ENCODE peak calls at places on chromosome 9, in seven cellular contexts. One of them, this sample, is unnamed.

GRCh38 chr9:16879416-16879815 is 8.9 kb upstream of the BNC2 start:
- DNase-seq in activated CD8-positive, alpha-beta T cell treated with anti-CD3 and anti-CD28 coated beads for 36 hours: no peak
- DNase-seq in A549: no peak
- DNase-seq in fibroblast of the aortic adventitia: no peak
- DNase-seq in IMR-90: peak; percentile 42
- DNase-seq in cardiac fibroblast: peak; percentile 30
- DNase-seq in CD8-positive, alpha-beta T cell: no peak
- DNase-seq in this sample: no peak

GRCh38 chr9:4717815-4718214 is 23.2 kb downstream of the AK3 start:
- DNase-seq in activated CD8-positive, alpha-beta T cell treated with anti-CD3 and anti-CD28 coated beads for 36 hours: no peak
- DNase-seq in A549: no peak
- DNase-seq in fibroblast of the aortic adventitia: no peak
- DNase-seq in IMR-90: no peak
- DNase-seq in cardiac fibroblast: no peak
- DNase-seq in CD8-positive, alpha-beta T cell: no peak
- DNase-seq in this sample: no peak

GRCh38 chr9:71663931-71664459 is 104.3 kb downstream of the CEMIP2 start:
- DNase-seq in activated CD8-positive, alpha-beta T cell treated with anti-CD3 and anti-CD28 coated beads for 36 hours: no peak
- DNase-seq in A549: no peak
- DNase-seq in fibroblast of the aortic adventitia: no peak
- DNase-seq in IMR-90: no peak
- DNase-seq in cardiac fibroblast: peak; percentile 19
- DNase-seq in CD8-positive, alpha-beta T cell: no peak
- DNase-seq in this sample: no peak

GRCh38 chr9:100092066-100092465 is 6.7 kb downstream of the ERP44 start:
- DNase-seq in activated CD8-positive, alpha-beta T cell treated with anti-CD3 and anti-CD28 coated beads for 36 hours: no peak
- DNase-seq in A549: no peak
- DNase-seq in fibroblast of the aortic adventitia: no peak
- DNase-seq in IMR-90: no peak
- DNase-seq in cardiac fibroblast: no peak
- DNase-seq in CD8-positive, alpha-beta T cell: no peak
- DNase-seq in this sample: no peak

GRCh38 chr9:93709600-93710369 is 133.4 kb downstream of the PHF2 start:
- DNase-seq in activated CD8-positive, alpha-beta T cell treated with anti-CD3 and anti-CD28 coated beads for 36 hours: no peak
- DNase-seq in A549: no peak
- DNase-seq in fibroblast of the aortic adventitia: no peak
- DNase-seq in IMR-90: no peak
- DNase-seq in cardiac fibroblast: peak; percentile 2
- DNase-seq in CD8-positive, alpha-beta T cell: no peak
- DNase-seq in this sample: no peak

GRCh38 chr9:109117856-109118801 is 1.6 kb downstream of the TMEM245 start:
- DNase-seq in activated CD8-positive, alpha-beta T cell treated with anti-CD3 and anti-CD28 coated beads for 36 hours: peak; percentile 81
- DNase-seq in A549: peak; percentile 72
- DNase-seq in fibroblast of the aortic adventitia: peak; percentile 89
- DNase-seq in IMR-90: peak; percentile 89
- DNase-seq in cardiac fibroblast: peak; percentile 93
- DNase-seq in CD8-positive, alpha-beta T cell: peak; percentile 22
- DNase-seq in this sample: no peak

GRCh38 chr9:125255781-125256391 is 5.7 kb upstream of the GAPVD1 start:
- DNase-seq in activated CD8-positive, alpha-beta T cell treated with anti-CD3 and anti-CD28 coated beads for 36 hours: peak; percentile 37
- DNase-seq in A549: peak; percentile 39
- DNase-seq in fibroblast of the aortic adventitia: no peak
- DNase-seq in IMR-90: no peak
- DNase-seq in cardiac fibroblast: peak; percentile 36
- DNase-seq in CD8-positive, alpha-beta T cell: no peak
- DNase-seq in this sample: peak; percentile 47

GRCh38 chr9:21709464-21710058 is 92.9 kb upstream of the MTAP start:
- DNase-seq in activated CD8-positive, alpha-beta T cell treated with anti-CD3 and anti-CD28 coated beads for 36 hours: peak; percentile 88
- DNase-seq in A549: peak; percentile 74
- DNase-seq in fibroblast of the aortic adventitia: peak; percentile 78
- DNase-seq in IMR-90: peak; percentile 53
- DNase-seq in cardiac fibroblast: peak; percentile 80
- DNase-seq in CD8-positive, alpha-beta T cell: peak; percentile 47
- DNase-seq in this sample: peak; percentile 20

GRCh38 chr9:135023389-135023788 is 64.1 kb upstream of the OLFM1 start:
- DNase-seq in activated CD8-positive, alpha-beta T cell treated with anti-CD3 and anti-CD28 coated beads for 36 hours: no peak
- DNase-seq in A549: no peak
- DNase-seq in fibroblast of the aortic adventitia: no peak
- DNase-seq in IMR-90: no peak
- DNase-seq in cardiac fibroblast: no peak
- DNase-seq in CD8-positive, alpha-beta T cell: no peak
- DNase-seq in this sample: no peak

GRCh38 chr9:21933865-21934264 is 60.3 kb downstream of the CDKN2A start:
- DNase-seq in activated CD8-positive, alpha-beta T cell treated with anti-CD3 and anti-CD28 coated beads for 36 hours: no peak
- DNase-seq in A549: no peak
- DNase-seq in fibroblast of the aortic adventitia: peak; percentile 20
- DNase-seq in IMR-90: peak; percentile 57
- DNase-seq in cardiac fibroblast: peak; percentile 73
- DNase-seq in CD8-positive, alpha-beta T cell: no peak
- DNase-seq in this sample: no peak

GRCh38 chr9:5437254-5438216 is at the start of gene PLGRKT:
- DNase-seq in activated CD8-positive, alpha-beta T cell treated with anti-CD3 and anti-CD28 coated beads for 36 hours: peak; percentile 95
- DNase-seq in A549: peak; percentile 94
- DNase-seq in fibroblast of the aortic adventitia: peak; percentile 89
- DNase-seq in IMR-90: peak; percentile 87
- DNase-seq in cardiac fibroblast: peak; percentile 93
- DNase-seq in CD8-positive, alpha-beta T cell: peak; percentile 86
- DNase-seq in this sample: peak; percentile 91

GRCh38 chr9:82037126-82037525 is 48.6 kb downstream of the SPATA31D1 start:
- DNase-seq in activated CD8-positive, alpha-beta T cell treated with anti-CD3 and anti-CD28 coated beads for 36 hours: no peak
- DNase-seq in A549: no peak
- DNase-seq in fibroblast of the aortic adventitia: no peak
- DNase-seq in IMR-90: no peak
- DNase-seq in cardiac fibroblast: no peak
- DNase-seq in CD8-positive, alpha-beta T cell: no peak
- DNase-seq in this sample: no peak

GRCh38 chr9:110814159-110814558 is 145.6 kb downstream of the MUSK start:
- DNase-seq in activated CD8-positive, alpha-beta T cell treated with anti-CD3 and anti-CD28 coated beads for 36 hours: no peak
- DNase-seq in A549: no peak
- DNase-seq in fibroblast of the aortic adventitia: peak; percentile 23
- DNase-seq in IMR-90: peak; percentile 25
- DNase-seq in cardiac fibroblast: no peak
- DNase-seq in CD8-positive, alpha-beta T cell: no peak
- DNase-seq in this sample: no peak

GRCh38 chr9:75892168-75892901 is 1.9 kb downstream of the PCSK5 start:
- DNase-seq in activated CD8-positive, alpha-beta T cell treated with anti-CD3 and anti-CD28 coated beads for 36 hours: peak; percentile 56
- DNase-seq in A549: peak; percentile 22
- DNase-seq in fibroblast of the aortic adventitia: peak; percentile 34
- DNase-seq in IMR-90: no peak
- DNase-seq in cardiac fibroblast: peak; percentile 17
- DNase-seq in CD8-positive, alpha-beta T cell: no peak
- DNase-seq in this sample: peak; percentile 17

GRCh38 chr9:18566125-18566524 is 92.2 kb downstream of the ADAMTSL1 start:
- DNase-seq in activated CD8-positive, alpha-beta T cell treated with anti-CD3 and anti-CD28 coated beads for 36 hours: no peak
- DNase-seq in A549: peak; percentile 30
- DNase-seq in fibroblast of the aortic adventitia: peak; percentile 83
- DNase-seq in IMR-90: peak; percentile 91
- DNase-seq in cardiac fibroblast: peak; percentile 86
- DNase-seq in CD8-positive, alpha-beta T cell: no peak
- DNase-seq in this sample: no peak

GRCh38 chr9:7592321-7593319 is 207.0 kb downstream of the DMAC1 start:
- DNase-seq in activated CD8-positive, alpha-beta T cell treated with anti-CD3 and anti-CD28 coated beads for 36 hours: no peak
- DNase-seq in A549: no peak
- DNase-seq in fibroblast of the aortic adventitia: no peak
- DNase-seq in IMR-90: no peak
- DNase-seq in cardiac fibroblast: no peak
- DNase-seq in CD8-positive, alpha-beta T cell: no peak
- DNase-seq in this sample: no peak
- TF ChIP-seq CTCF in activated CD8-positive, alpha-beta T cell treated with anti-CD3 and anti-CD28 coated beads for 36 hours: no peak
- TF ChIP-seq CTCF in A549: no peak
- TF ChIP-seq CTCF in fibroblast of the aortic adventitia: peak; percentile 13
- TF ChIP-seq CTCF in IMR-90: no peak
- TF ChIP-seq CTCF in cardiac fibroblast: no peak
- TF ChIP-seq CTCF in CD8-positive, alpha-beta T cell: no peak
- TF ChIP-seq CTCF in this sample: no peak

GRCh38 chr9:119773823-119774222 is 404.6 kb upstream of the BRINP1 start:
- DNase-seq in activated CD8-positive, alpha-beta T cell treated with anti-CD3 and anti-CD28 coated beads for 36 hours: no peak
- DNase-seq in A549: no peak
- DNase-seq in fibroblast of the aortic adventitia: no peak
- DNase-seq in IMR-90: no peak
- DNase-seq in cardiac fibroblast: no peak
- DNase-seq in CD8-positive, alpha-beta T cell: no peak
- DNase-seq in this sample: no peak
- TF ChIP-seq CTCF in activated CD8-positive, alpha-beta T cell treated with anti-CD3 and anti-CD28 coated beads for 36 hours: no peak
- TF ChIP-seq CTCF in A549: no peak
- TF ChIP-seq CTCF in fibroblast of the aortic adventitia: no peak
- TF ChIP-seq CTCF in IMR-90: no peak
- TF ChIP-seq CTCF in cardiac fibroblast: no peak
- TF ChIP-seq CTCF in CD8-positive, alpha-beta T cell: no peak
- TF ChIP-seq CTCF in this sample: no peak

GRCh38 chr9:114538241-114538640 is 33.0 kb upstream of the WHRN start:
- DNase-seq in activated CD8-positive, alpha-beta T cell treated with anti-CD3 and anti-CD28 coated beads for 36 hours: peak; percentile 48
- DNase-seq in A549: peak; percentile 70
- DNase-seq in fibroblast of the aortic adventitia: no peak
- DNase-seq in IMR-90: no peak
- DNase-seq in cardiac fibroblast: no peak
- DNase-seq in CD8-positive, alpha-beta T cell: peak; percentile 1
- DNase-seq in this sample: peak; percentile 26
- TF ChIP-seq CTCF in activated CD8-positive, alpha-beta T cell treated with anti-CD3 and anti-CD28 coated beads for 36 hours: no peak
- TF ChIP-seq CTCF in A549: peak; percentile 27
- TF ChIP-seq CTCF in fibroblast of the aortic adventitia: no peak
- TF ChIP-seq CTCF in IMR-90: no peak
- TF ChIP-seq CTCF in cardiac fibroblast: no peak
- TF ChIP-seq CTCF in CD8-positive, alpha-beta T cell: no peak
- TF ChIP-seq CTCF in this sample: peak; percentile 19

DNA sequence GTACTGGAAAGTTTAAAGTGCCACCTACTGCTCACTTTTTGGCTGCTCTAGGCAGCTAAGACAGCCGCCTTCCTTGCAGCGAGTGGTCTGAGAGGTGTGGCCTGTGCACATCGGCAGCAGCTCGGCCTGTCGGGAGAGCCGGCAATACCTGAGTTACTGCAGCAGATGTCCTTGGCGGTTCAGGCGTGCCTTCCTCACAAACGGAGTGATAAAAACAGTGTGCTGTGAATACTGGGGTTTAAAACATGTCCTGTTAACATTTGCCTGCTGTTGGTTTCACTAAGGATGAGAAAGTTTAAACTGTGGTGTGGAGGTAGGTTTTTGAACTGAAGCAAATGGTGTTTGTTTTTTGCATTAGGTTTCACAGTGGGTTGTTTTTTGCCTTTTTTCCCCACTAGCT is 12.9 kb downstream of the TRAF2 start:
- DNase-seq in activated CD8-positive, alpha-beta T cell treated with anti-CD3 and anti-CD28 coated beads for 36 hours: no peak
- DNase-seq in A549: peak; percentile 74
- DNase-seq in fibroblast of the aortic adventitia: no peak
- DNase-seq in IMR-90: no peak
- DNase-seq in cardiac fibroblast: no peak
- DNase-seq in CD8-positive, alpha-beta T cell: no peak
- DNase-seq in this sample: peak; percentile 81
- TF ChIP-seq CTCF in activated CD8-positive, alpha-beta T cell treated with anti-CD3 and anti-CD28 coated beads for 36 hours: no peak
- TF ChIP-seq CTCF in A549: no peak
- TF ChIP-seq CTCF in fibroblast of the aortic adventitia: no peak
- TF ChIP-seq CTCF in IMR-90: no peak
- TF ChIP-seq CTCF in cardiac fibroblast: no peak
- TF ChIP-seq CTCF in CD8-positive, alpha-beta T cell: no peak
- TF ChIP-seq CTCF in this sample: no peak

GRCh38 chr9:129823934-129824601 is at the start of gene TOR1A:
- DNase-seq in activated CD8-positive, alpha-beta T cell treated with anti-CD3 and anti-CD28 coated beads for 36 hours: peak; percentile 97
- DNase-seq in A549: peak; percentile 97
- DNase-seq in fibroblast of the aortic adventitia: peak; percentile 94
- DNase-seq in IMR-90: peak; percentile 92
- DNase-seq in cardiac fibroblast: peak; percentile 96
- DNase-seq in CD8-positive, alpha-beta T cell: peak; percentile 88
- DNase-seq in this sample: peak; percentile 96

GRCh38 chr9:129826344-129826743 is 2.4 kb upstream of the TOR1A start:
- DNase-seq in activated CD8-positive, alpha-beta T cell treated with anti-CD3 and anti-CD28 coated beads for 36 hours: no peak
- DNase-seq in A549: no peak
- DNase-seq in fibroblast of the aortic adventitia: no peak
- DNase-seq in IMR-90: no peak
- DNase-seq in cardiac fibroblast: no peak
- DNase-seq in CD8-positive, alpha-beta T cell: no peak
- DNase-seq in this sample: no peak

GRCh38 chr9:129828969-129829368 is 5.0 kb upstream of the TOR1A start:
- DNase-seq in activated CD8-positive, alpha-beta T cell treated with anti-CD3 and anti-CD28 coated beads for 36 hours: no peak
- DNase-seq in A549: no peak
- DNase-seq in fibroblast of the aortic adventitia: no peak
- DNase-seq in IMR-90: no peak
- DNase-seq in cardiac fibroblast: no peak
- DNase-seq in CD8-positive, alpha-beta T cell: no peak
- DNase-seq in this sample: no peak

GRCh38 chr9:129826759-129827158 is 2.8 kb upstream of the TOR1A start:
- DNase-seq in activated CD8-positive, alpha-beta T cell treated with anti-CD3 and anti-CD28 coated beads for 36 hours: no peak
- DNase-seq in A549: no peak
- DNase-seq in fibroblast of the aortic adventitia: no peak
- DNase-seq in IMR-90: no peak
- DNase-seq in cardiac fibroblast: no peak
- DNase-seq in CD8-positive, alpha-beta T cell: no peak
- DNase-seq in this sample: no peak

DNA sequence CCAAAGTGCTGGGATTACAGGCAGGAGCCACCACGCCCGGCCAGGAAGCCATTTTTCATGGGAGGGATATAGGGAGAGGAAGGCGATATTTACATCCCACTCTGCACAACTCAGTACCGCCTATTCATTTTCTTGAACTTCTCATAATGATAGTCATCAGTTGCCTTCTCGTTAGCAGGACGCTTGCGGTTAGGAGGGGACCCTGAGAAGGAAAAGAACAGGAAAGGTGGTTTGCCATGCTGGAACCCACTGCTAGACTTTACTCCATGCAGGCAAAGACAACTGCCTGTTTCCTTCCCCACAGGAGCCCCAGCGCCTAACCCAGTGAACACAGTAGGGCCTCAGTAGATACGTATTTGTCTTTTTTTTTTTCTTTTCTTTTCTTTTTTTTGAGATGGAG is 4.1 kb upstream of the TOR1A start:
- DNase-seq in activated CD8-positive, alpha-beta T cell treated with anti-CD3 and anti-CD28 coated beads for 36 hours: no peak
- DNase-seq in A549: no peak
- DNase-seq in fibroblast of the aortic adventitia: no peak
- DNase-seq in IMR-90: no peak
- DNase-seq in cardiac fibroblast: no peak
- DNase-seq in CD8-positive, alpha-beta T cell: no peak
- DNase-seq in this sample: no peak
- TF ChIP-seq CTCF in activated CD8-positive, alpha-beta T cell treated with anti-CD3 and anti-CD28 coated beads for 36 hours: no peak
- TF ChIP-seq CTCF in A549: no peak
- TF ChIP-seq CTCF in fibroblast of the aortic adventitia: no peak
- TF ChIP-seq CTCF in IMR-90: no peak
- TF ChIP-seq CTCF in cardiac fibroblast: no peak
- TF ChIP-seq CTCF in CD8-positive, alpha-beta T cell: no peak
- TF ChIP-seq CTCF in this sample: no peak

DNA sequence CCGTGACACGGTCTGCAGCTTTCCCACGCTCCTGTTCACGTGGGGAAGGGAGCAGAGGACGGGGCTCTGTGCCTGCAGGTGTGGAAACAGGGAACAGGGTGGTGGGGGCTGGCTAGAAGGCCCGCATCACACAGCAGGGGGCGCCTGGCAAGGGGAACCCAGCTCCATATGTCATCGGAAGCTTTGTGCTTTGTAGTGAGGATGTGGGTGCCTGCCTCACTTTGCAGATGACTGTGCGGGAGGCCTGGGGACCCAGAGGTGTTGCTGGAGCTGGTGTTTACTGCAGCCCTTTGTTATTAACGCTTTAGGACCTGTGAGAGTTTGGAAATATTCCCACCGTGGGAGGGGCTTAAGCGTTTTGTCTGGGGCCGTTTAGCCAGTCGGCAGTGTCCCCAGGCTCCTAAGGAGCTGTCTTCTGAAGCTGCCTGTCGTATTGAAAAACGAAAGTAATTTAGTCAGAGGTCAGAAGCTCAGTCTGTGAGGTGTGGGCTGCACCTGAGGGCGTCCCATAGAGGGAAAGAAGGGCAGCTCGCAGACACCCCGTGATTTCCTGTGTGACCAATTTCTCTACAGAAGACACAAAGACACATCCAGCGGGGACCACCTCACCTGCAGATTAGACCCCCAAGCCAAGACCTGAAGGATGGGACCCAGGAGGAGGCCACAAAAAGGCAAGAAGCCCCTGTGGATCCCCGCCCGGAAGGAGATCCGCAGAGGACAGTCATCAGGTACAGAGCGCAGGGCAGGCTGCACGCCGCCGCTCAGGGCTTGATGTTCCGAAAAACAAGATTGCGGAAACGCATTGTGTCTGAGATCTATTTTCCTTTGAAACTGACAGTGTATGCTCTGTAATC is 9.1 kb downstream of the MAN1B1 start:
- DNase-seq in activated CD8-positive, alpha-beta T cell treated with anti-CD3 and anti-CD28 coated beads for 36 hours: peak; percentile 95
- DNase-seq in A549: no peak
- DNase-seq in fibroblast of the aortic adventitia: no peak
- DNase-seq in IMR-90: no peak
- DNase-seq in cardiac fibroblast: no peak
- DNase-seq in CD8-positive, alpha-beta T cell: peak; percentile 73
- DNase-seq in this sample: peak; percentile 88
- TF ChIP-seq CTCF in activated CD8-positive, alpha-beta T cell treated with anti-CD3 and anti-CD28 coated beads for 36 hours: peak; percentile 74
- TF ChIP-seq CTCF in A549: no peak
- TF ChIP-seq CTCF in fibroblast of the aortic adventitia: no peak
- TF ChIP-seq CTCF in IMR-90: peak; percentile 13
- TF ChIP-seq CTCF in cardiac fibroblast: no peak
- TF ChIP-seq CTCF in CD8-positive, alpha-beta T cell: peak; percentile 68
- TF ChIP-seq CTCF in this sample: peak; percentile 60